ENCODE peak calls at places on chromosomes 11 and 22, in ten cellular contexts. P is fibroblast of pulmonary artery; J is thoracic aorta; V is CD8-positive, alpha-beta memory T cell; K is fibroblast of lung; S is aorta; G is AG04449; Y is AG09309; L is upper lobe of right lung; H is kidney epithelial cell. R is an unnamed sample.
A peak's percentile ranks its signal among the peaks of the same experiment; 100 is the strongest.

GRCh38 chr22:46031965-46032851 is 55.2 kb upstream of the WNT7B start:
- DNase-seq in P (no peak), J (no peak), V (no peak), K (no peak), S (peak; percentile 64), G (no peak), Y (no peak), L (peak; percentile 51), H (no peak), R (no peak)

GRCh38 chr11:122069946-122070345 is 46.1 kb downstream of the BLID start:
- DNase-seq in P (peak; percentile 87), J (peak; percentile 69), V (no peak), K (peak; percentile 94), S (peak; percentile 91), G (no peak), Y (peak; percentile 58), L (no peak), H (peak; percentile 82), R (peak; percentile 48)

GRCh38 chr11:82980292-82980691 is 78.8 kb downstream of the DDIAS start:
- DNase-seq in P (peak; percentile 76), J (no peak), V (no peak), K (peak; percentile 90), S (no peak), G (peak; percentile 70), Y (peak; percentile 45), L (no peak), H (peak; percentile 58), R (no peak)

GRCh38 chr11:64906314-64906635 is 10.7 kb downstream of the ATG2A start:
- DNase-seq in P (no peak), J (no peak), V (no peak), K (no peak), S (no peak), G (no peak), Y (no peak), L (no peak), H (no peak), R (no peak)

GRCh38 chr22:28935140-28935539 is 51.8 kb downstream of the ZNRF3 start:
- DNase-seq in P (no peak), J (no peak), V (no peak), K (no peak), S (no peak), G (no peak), Y (no peak), L (no peak), H (no peak), R (no peak)

GRCh38 chr11:30526558-30526957 is 59.6 kb downstream of the MPPED2 start:
- DNase-seq in P (no peak), J (no peak), V (no peak), K (no peak), S (no peak), G (no peak), Y (no peak), L (no peak), H (no peak), R (no peak)

GRCh38 chr11:64809781-64810241 is 540 bp downstream of the MEN1 start:
- DNase-seq in P (peak; percentile 3), J (no peak), V (peak; percentile 9), K (peak; percentile 14), S (no peak), G (no peak), Y (no peak), L (no peak), H (no peak), R (no peak)

GRCh38 chr22:23365961-23366360 is 185.7 kb downstream of the BCR start:
- DNase-seq in P (no peak), J (no peak), V (no peak), K (no peak), S (no peak), G (no peak), Y (no peak), L (no peak), H (no peak), R (no peak)

GRCh38 chr11:9574806-9575530 is 1.5 kb downstream of the WEE1 start:
- DNase-seq in P (peak; percentile 92), J (no peak), V (no peak), K (peak; percentile 85), S (no peak), G (no peak), Y (peak; percentile 67), L (no peak), H (peak; percentile 58), R (no peak)

GRCh38 chr22:19961868-19962245 is 20.2 kb upstream of the TXNRD2 start:
- DNase-seq in P (no peak), J (no peak), V (no peak), K (no peak), S (peak; percentile 62), G (no peak), Y (no peak), L (no peak), H (no peak), R (no peak)

GRCh38 chr22:19694696-19695095 is 19.6 kb upstream of the SEPTIN5 start:
- DNase-seq in P (no peak), J (no peak), V (no peak), K (no peak), S (no peak), G (no peak), Y (no peak), L (peak; percentile 55), H (no peak), R (no peak)

DNA sequence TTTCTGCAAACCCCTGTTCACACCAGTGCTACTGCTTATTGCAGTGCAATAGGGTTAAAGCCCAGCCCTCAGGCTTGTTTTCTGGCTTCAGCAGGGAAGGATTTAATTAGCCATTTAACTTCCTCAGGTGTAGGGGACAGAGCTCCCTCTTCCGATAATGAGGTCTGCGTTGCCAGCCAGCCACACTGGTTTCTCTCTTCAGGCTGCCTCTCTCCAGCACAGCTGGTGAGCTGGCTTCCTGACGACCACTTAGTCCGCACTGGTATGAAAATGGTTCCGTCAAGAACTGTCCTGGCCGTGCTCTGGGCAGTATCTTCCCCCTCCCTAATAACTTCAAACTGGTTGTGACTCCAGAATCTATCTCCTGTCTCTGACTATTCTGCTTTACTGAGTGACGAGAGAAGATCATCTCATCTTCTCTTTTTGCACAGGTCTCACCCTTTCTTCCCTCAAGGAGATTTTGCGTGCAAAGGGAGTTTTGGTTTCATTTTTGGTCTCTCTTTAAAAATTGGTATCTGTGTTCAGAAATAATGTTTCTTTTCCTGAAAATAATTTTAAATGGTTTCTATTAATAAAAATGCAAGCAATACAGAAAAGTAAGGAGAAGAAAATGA is 49.2 kb downstream of the CNTN5 start:
- DNase-seq in P (peak; percentile 32), J (no peak), V (no peak), K (peak; percentile 4), S (peak; percentile 66), G (no peak), Y (no peak), L (no peak), H (no peak), R (no peak)
- H3K4me3 ChIP-seq in P (peak overlapping the region; percentile 62), J (peak overlapping the region; percentile 75), V (no peak overlapping the region), K (no peak overlapping the region), S (peak overlapping the region; percentile 90), G (peak overlapping the region; percentile 21), Y (no peak overlapping the region), L (peak overlapping the region; percentile 51), H (peak overlapping the region; percentile 44), R (no peak overlapping the region)

GRCh38 chr11:36010010-36010740 is 66.3 kb downstream of the LDLRAD3 start:
- DNase-seq in P (peak; percentile 49), J (no peak), V (no peak), K (peak; percentile 31), S (no peak), G (no peak), Y (no peak), L (no peak), H (no peak), R (no peak)
- H3K4me3 ChIP-seq in P (peak overlapping the region; percentile 9), J (no peak overlapping the region), V (no peak overlapping the region), K (no peak overlapping the region), S (no peak overlapping the region), G (peak overlapping the region; percentile 26), Y (no peak overlapping the region), L (no peak overlapping the region), H (no peak overlapping the region), R (no peak overlapping the region)

GRCh38 chr11:66549696-66550095 is 3.0 kb downstream of the ACTN3 start:
- DNase-seq in P (no peak), J (no peak), V (no peak), K (no peak), S (no peak), G (no peak), Y (no peak), L (no peak), H (no peak), R (no peak)

GRCh38 chr11:66547662-66548009 is 933 bp downstream of the ACTN3 start:
- DNase-seq in P (no peak), J (no peak), V (no peak), K (no peak), S (no peak), G (no peak), Y (no peak), L (no peak), H (no peak), R (no peak)

GRCh38 chr11:66550887-66551286 is 4.2 kb downstream of the ACTN3 start:
- DNase-seq in P (no peak), J (no peak), V (no peak), K (no peak), S (no peak), G (no peak), Y (no peak), L (no peak), H (no peak), R (no peak)

GRCh38 chr11:66548041-66548440 is 1.3 kb downstream of the ACTN3 start:
- DNase-seq in P (no peak), J (no peak), V (no peak), K (no peak), S (no peak), G (no peak), Y (no peak), L (no peak), H (no peak), R (no peak)

DNA sequence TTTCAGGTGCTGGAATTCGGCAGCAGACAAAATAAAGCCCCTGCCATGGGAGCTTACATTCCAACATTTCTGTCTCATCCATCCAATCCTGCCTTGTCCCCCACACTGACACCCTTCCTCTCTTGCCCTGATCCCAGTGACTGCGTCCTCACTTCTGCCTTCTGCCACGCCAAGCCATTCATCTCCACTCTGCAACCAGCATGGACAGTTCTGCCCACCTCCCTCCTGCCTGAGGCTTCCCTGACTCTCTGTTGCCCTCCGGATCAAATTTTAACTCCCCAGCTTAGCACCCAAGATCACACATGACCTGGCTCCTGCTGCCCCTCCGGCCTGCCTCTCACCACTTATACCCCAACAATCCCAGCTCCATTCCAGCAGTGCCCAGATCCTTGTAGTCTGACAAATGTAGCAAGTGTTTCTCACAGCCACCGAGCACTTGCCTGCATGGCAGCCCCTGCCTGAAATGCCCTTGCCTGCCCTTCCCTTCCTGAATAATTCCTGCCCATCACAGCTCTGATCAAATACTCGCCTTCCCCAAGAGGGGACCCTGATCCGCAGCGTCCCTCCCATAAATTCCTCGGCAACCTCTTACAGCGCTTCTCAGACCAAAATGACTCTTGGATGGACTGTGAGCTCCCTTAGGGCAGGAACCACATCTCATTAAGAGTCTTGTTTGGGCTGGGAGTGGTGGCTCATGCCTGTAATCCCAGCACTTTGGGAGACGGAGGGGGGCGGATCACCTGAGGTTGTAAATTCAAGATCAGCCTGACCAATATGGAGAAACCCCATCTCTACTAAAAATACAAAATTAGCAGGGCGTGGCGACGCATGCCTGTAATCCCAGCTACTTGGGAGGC is 2.3 kb downstream of the ACTN3 start:
- DNase-seq in P (no peak), J (no peak), V (no peak), K (no peak), S (no peak), G (no peak), Y (no peak), L (no peak), H (no peak), R (no peak)
- H3K4me3 ChIP-seq in P (no peak overlapping the region), J (no peak overlapping the region), V (no peak overlapping the region), K (no peak overlapping the region), S (no peak overlapping the region), G (no peak overlapping the region), Y (no peak overlapping the region), L (no peak overlapping the region), H (no peak overlapping the region), R (no peak overlapping the region)

GRCh38 chr11:8282621-8283509 is 19.2 kb upstream of the LMO1 start:
- DNase-seq in P (no peak), J (no peak), V (no peak), K (no peak), S (peak; percentile 37), G (no peak), Y (no peak), L (no peak), H (no peak), R (no peak)
- H3K4me3 ChIP-seq in P (no peak overlapping the region), J (peak overlapping the region; percentile 25), V (no peak overlapping the region), K (no peak overlapping the region), S (no peak overlapping the region), G (no peak overlapping the region), Y (no peak overlapping the region), L (peak overlapping the region; percentile 37), H (no peak overlapping the region), R (no peak overlapping the region)